ENCODE peak calls at places on chromosome 16, in four cellular contexts. J, L, X and V are unnamed samples.
A peak's percentile ranks its signal among the peaks of the same experiment; 100 is the strongest.

GRCh38 chr16:72561-73537 is at the start of gene RHBDF1:
- DNase-seq in J (no peak), X (peak; percentile 55), L (no peak), V (no peak)

GRCh38 chr16:81116285-81116684 is 20.1 kb upstream of the GCSH start:
- DNase-seq in J (no peak), L (no peak), X (no peak), V (no peak)

GRCh38 chr16:70552675-70553074 is 29.1 kb downstream of the SF3B3 start:
- DNase-seq in L (no peak), X (peak; percentile 38), J (no peak), V (no peak)

GRCh38 chr16:53817117-53817516 is 113.2 kb downstream of the FTO start:
- DNase-seq in J (no peak), X (peak; percentile 95), L (no peak), V (peak; percentile 74)

GRCh38 chr16:81610144-81610842 is 165.7 kb downstream of the CMIP start:
- DNase-seq in J (no peak), L (no peak), X (peak; percentile 75), V (no peak)

GRCh38 chr16:74034862-74035261 is 261.8 kb upstream of the PSMD7 start:
- DNase-seq in X (peak; percentile 69), L (no peak), J (no peak), V (no peak)

GRCh38 chr16:14373901-14374300 is 256.2 kb downstream of the PARN start:
- DNase-seq in J (no peak), L (no peak), X (no peak), V (no peak)

GRCh38 chr16:57801856-57802634 is at the start of gene KIFC3:
- DNase-seq in L (peak; percentile 72), X (peak; percentile 59), J (no peak), V (peak; percentile 92)

GRCh38 chr16:7581175-7581574 is 248.5 kb downstream of the RBFOX1 start:
- DNase-seq in X (no peak), L (no peak), J (no peak), V (no peak)

GRCh38 chr16:46974352-46974751 is 878 bp upstream of the DNAJA2 start:
- DNase-seq in L (no peak), X (peak; percentile 15), J (no peak), V (no peak)

GRCh38 chr16:16797239-16797638 is 418.3 kb downstream of the NPIPA7 start:
- DNase-seq in J (no peak), X (no peak), L (no peak), V (no peak)

GRCh38 chr16:5510819-5511370 is 413.3 kb upstream of the EEF2KMT start:
- DNase-seq in L (no peak), X (no peak), J (no peak), V (no peak)

GRCh38 chr16:88686062-88686438 is 257 bp downstream of the SNAI3 start:
- DNase-seq in L (no peak), X (no peak), J (no peak), V (no peak)

GRCh38 chr16:15578824-15579223 is 64.1 kb downstream of the MARF1 start:
- DNase-seq in L (no peak), X (no peak), J (no peak), V (no peak)

GRCh38 chr16:88905563-88905962 is 39.1 kb upstream of the PABPN1L start:
- DNase-seq in J (no peak), X (no peak), L (no peak), V (no peak)

GRCh38 chr16:74936902-74937560 is 47.9 kb downstream of the WDR59 start:
- DNase-seq in J (no peak), X (peak; percentile 96), L (no peak), V (no peak)

GRCh38 chr16:85390511-85391174 is 222.5 kb upstream of the GSE1 start:
- DNase-seq in J (peak; percentile 31), L (no peak), X (peak; percentile 94), V (peak; percentile 94)

GRCh38 chr16:67961551-67961957 is 6.9 kb downstream of the SLC12A4 start:
- DNase-seq in J (no peak), L (no peak), X (no peak), V (peak; percentile 100)

GRCh38 chr16:11792404-11793260 is 4.4 kb downstream of the ZC3H7A start:
- DNase-seq in L (no peak), J (no peak), X (no peak), V (no peak)

GRCh38 chr16:49835116-49835880 is 20.6 kb downstream of the ZNF423 start:
- DNase-seq in J (no peak), L (no peak), X (no peak), V (no peak)

GRCh38 chr16:84054916-84055315 is 12.3 kb upstream of the SLC38A8 start:
- DNase-seq in J (no peak), L (no peak), X (no peak), V (no peak)

GRCh38 chr16:13680021-13680672 is 239.8 kb upstream of the ERCC4 start:
- DNase-seq in X (no peak), J (no peak), L (no peak), V (no peak)